ENCODE peak calls at places on chromosomes 11 and 22, in four cellular contexts. T is GM10248, A is neural crest cell, J is substantia nigra. V is an unnamed sample.

GRCh38 chr11:77249427-77249826 is 52.1 kb downstream of the GDPD4 start:
- DNase-seq in T (no peak), A (no peak), J (no peak), V (no peak)

GRCh38 chr11:8597182-8597581 is 3.2 kb upstream of the STK33 start:
- DNase-seq in T (no peak), A (no peak), J (no peak), V (no peak)

GRCh38 chr11:129814244-129814992 is 1.2 kb upstream of the TMEM45B start:
- DNase-seq in T (no peak), A (no peak), J (no peak), V (no peak)

GRCh38 chr11:67213251-67213650 is 53.0 kb upstream of the GRK2 start:
- DNase-seq in T (peak), A (no peak), J (no peak), V (peak)

GRCh38 chr11:120532511-120533196 is 21.1 kb downstream of the GRIK4 start:
- DNase-seq in T (no peak), A (no peak), J (no peak), V (no peak)

GRCh38 chr22:17237031-17237668 is 17.9 kb upstream of the ADA2 start:
- DNase-seq in T (peak), A (no peak), J (no peak), V (peak)

GRCh38 chr11:41189711-41190477 is 269.6 kb downstream of the LRRC4C start:
- DNase-seq in T (no peak), A (no peak), J (no peak), V (no peak)

GRCh38 chr11:123546515-123546914 is 107.9 kb downstream of the SCN3B start:
- DNase-seq in T (no peak), A (no peak), J (no peak), V (no peak)

GRCh38 chr11:75431533-75432525 is 1.2 kb downstream of the KLHL35 start:
- DNase-seq in T (no peak), A (no peak), J (no peak), V (no peak)

GRCh38 chr11:272931-273198 is 5.3 kb upstream of the NLRP6 start:
- DNase-seq in T (no peak), A (no peak), J (no peak), V (no peak)

GRCh38 chr11:65637794-65638317 is at the start of gene SIPA1:
- DNase-seq in T (peak), A (peak), J (peak), V (no peak)

GRCh38 chr11:115425243-115425642 is 79.0 kb downstream of the CADM1 start:
- DNase-seq in T (no peak), A (no peak), J (no peak), V (no peak)

GRCh38 chr11:37560346-37560745 is 962.3 kb upstream of the RAG2 start:
- DNase-seq in T (no peak), A (no peak), J (no peak), V (no peak)

GRCh38 chr22:22770280-22770871 is 117.2 kb upstream of the IGLL5 start:
- DNase-seq in T (no peak), A (peak), J (no peak), V (no peak)

GRCh38 chr11:108897071-108897481 is 232.2 kb downstream of the DDX10 start:
- DNase-seq in T (no peak), A (no peak), J (no peak), V (no peak)

GRCh38 chr11:119120639-119121007 is 757 bp upstream of the HINFP start:
- DNase-seq in T (no peak), A (no peak), J (no peak), V (no peak)

GRCh38 chr11:79461144-79461543 is 20.3 kb upstream of the TENM4 start:
- DNase-seq in T (no peak), A (no peak), J (no peak), V (no peak)

GRCh38 chr11:1220941-1221721 is 1.7 kb upstream of the MUC5B start:
- DNase-seq in T (no peak), A (no peak), J (no peak), V (no peak)

GRCh38 chr22:49999901-50000586 is 12.5 kb downstream of the IL17REL start:
- DNase-seq in T (no peak), A (no peak), J (no peak), V (no peak)

GRCh38 chr11:67438121-67438902 is 830 bp upstream of the PTPRCAP start:
- DNase-seq in T (peak), A (no peak), J (no peak), V (no peak)

GRCh38 chr22:36838119-36839030 is 21.5 kb upstream of the PVALB start:
- DNase-seq in T (no peak), A (no peak), J (no peak), V (no peak)

GRCh38 chr11:105613183-105613582 is 3.3 kb downstream of the GRIA4 start:
- DNase-seq in T (no peak), A (no peak), J (no peak), V (no peak)

GRCh38 chr11:69707156-69707555 is 3.3 kb upstream of the FGF19 start:
- DNase-seq in T (no peak), A (no peak), J (no peak), V (no peak)

GRCh38 chr11:69554849-69555248 is 73.4 kb downstream of the LINC01488 start:
- DNase-seq in T (no peak), A (no peak), J (no peak), V (no peak)

GRCh38 chr22:29310065-29310862 is 3.8 kb downstream of the GAS2L1 start:
- DNase-seq in T (peak), A (no peak), J (no peak), V (no peak)

GRCh38 chr11:59550842-59551650 is 39.7 kb downstream of the OR4D9 start:
- DNase-seq in T (peak), A (peak), J (peak), V (peak)

GRCh38 chr11:90124371-90124770 is 10.1 kb upstream of the NAALAD2 start:
- DNase-seq in T (no peak), A (no peak), J (no peak), V (no peak)

GRCh38 chr11:113176561-113176960 is 137.8 kb upstream of the TTC12 start:
- DNase-seq in T (no peak), A (no peak), J (no peak), V (no peak)

GRCh38 chr22:16789860-16790493 is 35.2 kb downstream of the XKR3 start:
- DNase-seq in T (no peak), A (no peak), J (no peak), V (no peak)

GRCh38 chr11:31340903-31341572 is 28.5 kb downstream of the DCDC1 start:
- DNase-seq in T (peak), A (no peak), J (no peak), V (no peak)

GRCh38 chr11:64637346-64638016 is 46.5 kb downstream of the SLC22A12 start:
- DNase-seq in T (no peak), A (no peak), J (peak), V (no peak)

GRCh38 chr11:74929431-74930363 is 19.2 kb downstream of the XRRA1 start:
- DNase-seq in T (peak), A (peak), J (peak), V (peak)

GRCh38 chr11:14764899-14765527 is 121.4 kb downstream of the PDE3B start:
- DNase-seq in T (peak), A (no peak), J (no peak), V (peak)

GRCh38 chr22:50027639-50028537 is 15.3 kb upstream of the IL17REL start:
- DNase-seq in T (no peak), A (no peak), J (no peak), V (no peak)

GRCh38 chr22:30279389-30279788 is 9.9 kb downstream of the CASTOR1 start:
- DNase-seq in T (no peak), A (no peak), J (no peak), V (no peak)

GRCh38 chr22:47437110-47437509 is 674.7 kb downstream of the TBC1D22A start:
- DNase-seq in T (no peak), A (no peak), J (no peak), V (no peak)

GRCh38 chr11:134530826-134531225 is 118.8 kb upstream of the B3GAT1 start:
- DNase-seq in T (no peak), A (no peak), J (no peak), V (no peak)

GRCh38 chr11:124602193-124602592 is 9.0 kb upstream of the PANX3 start:
- DNase-seq in T (no peak), A (no peak), J (no peak), V (no peak)